ENCODE peak calls at places on chromosome 22, in four cellular contexts. C is CD8-positive, alpha-beta T cell; J is Caco-2; I is prostate gland. W is an unnamed sample.

GRCh38 chr22:25223269-25223850 is 3.9 kb downstream of the CRYBB2 start:
- DNase-seq in C (no peak), I (no peak), J (peak; percentile 61), W (no peak)

GRCh38 chr22:46001046-46001425 is 24.1 kb upstream of the WNT7B start:
- DNase-seq in J (no peak), C (no peak), I (no peak), W (no peak)

GRCh38 chr22:44266811-44267760 is 45.7 kb downstream of the SHISAL1 start:
- DNase-seq in I (peak; percentile 29), J (no peak), C (no peak), W (no peak)

GRCh38 chr22:27804683-27805297 is 3.2 kb upstream of the MN1 start:
- DNase-seq in C (peak; percentile 49), I (peak; percentile 60), J (peak; percentile 66), W (peak; percentile 46)

GRCh38 chr22:44026630-44027511 is 2.8 kb downstream of the PARVB start:
- DNase-seq in J (no peak), I (peak; percentile 19), C (peak; percentile 58), W (peak; percentile 75)

GRCh38 chr22:28299329-28299728 is 380.3 kb upstream of the PITPNB start:
- DNase-seq in C (no peak), I (no peak), J (no peak), W (no peak)

GRCh38 chr22:41828516-41828915 is 4.4 kb upstream of the SREBF2 start:
- DNase-seq in C (no peak), J (no peak), I (no peak), W (no peak)

GRCh38 chr22:21652547-21653545 is 10.7 kb downstream of the SDF2L1 start:
- DNase-seq in J (peak; percentile 54), I (no peak), C (no peak), W (no peak)

GRCh38 chr22:45585437-45585755 is 82.7 kb downstream of the FBLN1 start:
- DNase-seq in I (no peak), J (no peak), C (no peak), W (no peak)

GRCh38 chr22:19644314-19645223 is 69.7 kb upstream of the SEPTIN5 start:
- DNase-seq in C (no peak), J (no peak), I (no peak), W (no peak)

GRCh38 chr22:41178425-41178975 is 26.6 kb upstream of the L3MBTL2 start:
- DNase-seq in C (no peak), J (no peak), I (no peak), W (no peak)

GRCh38 chr22:38501797-38502672 is 4.1 kb downstream of the DDX17 start:
- DNase-seq in C (no peak), I (no peak), J (no peak), W (no peak)

GRCh38 chr22:26429458-26430238 is 588 bp downstream of the ASPHD2 start:
- DNase-seq in J (no peak), I (no peak), C (no peak), W (no peak)

GRCh38 chr22:29056472-29056871 is 5.2 kb downstream of the C22orf31 start:
- DNase-seq in I (no peak), J (no peak), C (no peak), W (no peak)

GRCh38 chr22:43811777-43812148 is 342 bp downstream of the EFCAB6 start:
- DNase-seq in J (no peak), I (no peak), C (no peak), W (no peak)

GRCh38 chr22:48649466-48649865 is 1178.2 kb downstream of the BRD1 start:
- DNase-seq in I (no peak), C (no peak), J (no peak), W (no peak)
- TF ChIP-seq CTCF in I (no peak), C (no peak), J (no peak), W (no peak)

GRCh38 chr22:30485362-30485988 is 13.7 kb upstream of the SEC14L3 start:
- DNase-seq in C (peak; percentile 85), I (peak; percentile 53), J (peak; percentile 62), W (peak; percentile 77)

GRCh38 chr22:30483169-30483568 is 11.4 kb upstream of the SEC14L3 start:
- DNase-seq in C (no peak), I (no peak), J (no peak), W (no peak)

GRCh38 chr22:30486661-30487115 is 14.9 kb upstream of the SEC14L3 start:
- DNase-seq in J (no peak), C (no peak), I (no peak), W (peak; percentile 36)

GRCh38 chr22:30488121-30488520 is 16.3 kb upstream of the SEC14L3 start:
- DNase-seq in I (no peak), J (no peak), C (no peak), W (no peak)

DNA sequence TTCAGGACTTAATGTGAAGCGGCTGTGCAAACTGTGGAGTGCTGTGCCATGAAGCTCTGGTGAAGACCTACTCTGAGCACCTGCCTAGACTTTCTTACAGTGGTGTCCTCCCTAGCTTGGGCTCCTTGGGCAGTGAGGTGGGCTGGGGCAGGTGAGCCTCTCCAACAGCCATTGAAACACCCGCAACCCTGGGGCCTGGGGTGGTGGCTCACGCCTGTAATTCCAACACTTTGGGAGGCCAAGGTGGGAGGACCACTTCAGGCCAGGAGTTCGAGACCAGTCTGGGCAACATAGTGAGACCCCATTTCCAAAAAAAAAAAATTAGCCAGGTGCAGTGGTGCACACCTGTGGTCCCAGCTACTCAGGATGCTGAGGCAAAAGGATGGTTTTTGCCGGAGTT is 14.3 kb upstream of the SEC14L3 start:
- DNase-seq in J (no peak), I (no peak), C (no peak), W (no peak)
- H3K9me3 ChIP-seq in J (no peaks in the 10 kb centered on the region), I (no peaks in the 10 kb centered on the region), C (no peaks in the 10 kb centered on the region), W (no peaks in the 10 kb centered on the region)

DNA sequence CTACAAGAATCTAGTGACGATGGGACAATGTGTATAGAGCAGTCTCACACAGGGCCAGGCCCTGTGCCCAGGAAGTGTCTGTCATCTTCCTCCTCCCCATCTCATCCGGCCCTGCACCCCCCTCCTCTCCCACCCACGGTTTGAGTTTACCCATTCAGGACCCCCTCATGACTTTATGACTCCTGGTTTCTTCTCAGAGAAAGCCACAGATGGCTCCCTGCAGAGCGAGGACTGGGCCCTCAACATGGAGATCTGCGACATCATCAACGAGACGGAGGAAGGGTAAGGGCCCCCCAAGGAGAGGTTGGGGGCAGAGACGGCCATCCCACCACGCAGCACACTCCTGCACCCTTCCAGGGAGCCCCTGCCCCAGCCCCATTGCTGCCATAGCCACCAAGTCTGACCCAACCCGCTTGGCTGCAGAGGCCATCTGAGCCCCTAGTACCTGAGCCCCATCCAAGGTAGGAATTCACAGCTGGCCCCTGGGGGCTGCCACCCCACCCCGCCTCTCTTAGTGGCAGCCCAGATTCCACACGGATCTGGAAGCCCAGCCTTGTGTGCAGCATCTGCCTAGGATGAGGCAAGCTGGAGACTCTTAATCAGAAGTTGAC is 18.1 kb downstream of the TOM1 start:
- DNase-seq in J (peak; percentile 26), C (no peak), I (no peak), W (no peak)
- TF ChIP-seq CTCF in J (no peak), C (no peak), I (no peak), W (no peak)

DNA sequence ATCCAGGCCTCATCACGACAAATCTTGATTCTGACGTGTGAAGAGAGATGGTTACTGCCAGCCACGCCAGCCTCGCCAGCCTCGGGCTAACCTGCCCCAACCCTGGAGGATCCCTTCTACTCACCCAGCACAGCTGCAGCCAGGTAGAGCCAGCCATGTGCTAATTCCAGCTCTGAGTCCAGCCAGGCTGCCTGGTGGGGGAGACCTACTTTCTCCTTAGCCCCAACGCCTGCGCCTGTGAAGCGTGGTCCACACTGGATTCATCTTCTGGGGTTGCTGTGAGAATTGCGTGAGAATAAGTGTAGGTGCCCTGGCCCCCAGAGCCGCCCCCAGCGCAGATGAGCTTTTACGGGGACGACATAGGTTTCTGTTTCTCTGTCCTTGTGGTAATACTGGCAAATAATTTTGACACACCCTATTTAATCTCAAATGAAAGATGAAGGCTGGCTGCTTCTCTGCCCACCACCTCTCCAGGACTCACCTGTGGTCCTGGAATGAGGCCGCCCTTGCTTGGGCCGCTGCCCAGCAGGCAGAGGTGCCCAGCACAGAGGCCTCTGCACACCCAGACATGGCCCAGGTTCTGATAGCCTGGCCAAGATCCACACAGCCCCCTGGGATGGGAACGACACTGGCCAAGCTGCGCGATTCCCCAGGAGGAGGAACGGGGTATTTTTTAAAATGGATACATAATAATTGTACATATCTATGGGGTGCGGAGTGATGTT is 528.4 kb downstream of the TBC1D22A start:
- DNase-seq in I (no peak), C (no peak), J (peak; percentile 12), W (no peak)
- H3K9me3 ChIP-seq in I (no peaks in the 10 kb centered on the region), C (no peaks in the 10 kb centered on the region), J (no peaks in the 10 kb centered on the region), W (no peaks in the 10 kb centered on the region)

DNA sequence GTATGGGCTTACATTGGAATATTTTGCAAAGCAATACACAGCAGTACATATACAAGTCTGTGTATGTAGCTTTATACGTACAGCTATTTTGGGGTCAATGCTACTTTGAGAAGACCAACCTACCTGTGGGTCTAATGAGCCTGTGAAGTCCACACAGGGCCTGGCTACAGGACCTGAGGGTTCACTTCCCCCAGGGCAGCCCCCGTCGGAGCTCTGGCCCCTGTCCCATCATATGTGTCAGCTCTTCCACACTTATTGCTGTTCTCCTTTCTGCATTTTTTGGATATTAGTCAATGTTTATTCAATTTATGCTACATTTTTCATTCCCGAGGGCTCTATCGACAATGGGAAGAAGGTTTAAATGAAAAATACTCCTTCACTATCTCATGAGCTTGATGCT is 1473.6 kb downstream of the BRD1 start:
- DNase-seq in I (no peak), C (no peak), J (no peak), W (no peak)
- TF ChIP-seq CTCF in I (no peak), C (no peak), J (no peak), W (no peak)

GRCh38 chr22:48660104-48660794 is 1167.4 kb downstream of the BRD1 start:
- DNase-seq in I (no peak), J (no peak), C (no peak), W (no peak)

GRCh38 chr22:48659393-48659792 is 1168.3 kb downstream of the BRD1 start:
- DNase-seq in C (no peak), J (no peak), I (no peak), W (no peak)

GRCh38 chr22:48662476-48663150 is 1165.1 kb downstream of the BRD1 start:
- DNase-seq in I (no peak), C (no peak), J (no peak), W (no peak)

GRCh38 chr22:48661984-48662383 is 1165.7 kb downstream of the BRD1 start:
- DNase-seq in J (no peak), I (no peak), C (no peak), W (no peak)

GRCh38 chr22:48660795-48661740 is 1166.6 kb downstream of the BRD1 start:
- DNase-seq in C (no peak), I (no peak), J (no peak), W (no peak)
- H3K9me3 ChIP-seq in C (no peaks in the 10 kb centered on the region), I (no peaks in the 10 kb centered on the region), J (peaks cover 5% of the 10 kb centered on the region), W (no peaks in the 10 kb centered on the region)

GRCh38 chr22:40176921-40177737 is 596 bp upstream of the TNRC6B start:
- DNase-seq in J (peak; percentile 49), C (peak; percentile 73), I (peak; percentile 69), W (no peak)

GRCh38 chr22:40175571-40176105 is 2.1 kb upstream of the TNRC6B start:
- DNase-seq in I (no peak), J (no peak), C (no peak), W (no peak)

GRCh38 chr22:40179535-40179934 is 1.8 kb downstream of the TNRC6B start:
- DNase-seq in C (no peak), J (no peak), I (no peak), W (no peak)

GRCh38 chr22:40178417-40179409 is 988 bp downstream of the TNRC6B start:
- DNase-seq in C (peak; percentile 48), I (peak; percentile 33), J (no peak), W (no peak)

GRCh38 chr22:40177738-40178416 is at the start of gene TNRC6B:
- DNase-seq in I (peak; percentile 92), J (peak; percentile 86), C (peak; percentile 61), W (peak; percentile 88)
- TF ChIP-seq CTCF in I (no peak), J (no peak), C (no peak), W (peak; percentile 4)

W was measured in lung.